ENCODE peak calls at places on chromosomes 2 and 18, in four cellular contexts. One of them, this sample, is unnamed.

GRCh38 chr2:118310016-118310877 is 222.0 kb downstream of the INSIG2 start:
- DNase-seq in H1: no peak
- DNase-seq in HepG2: no peak
- DNase-seq in GM12878: no peak
- DNase-seq in this sample: no peak

GRCh38 chr2:194826241-194826640 is 830.8 kb upstream of the SLC39A10 start:
- DNase-seq in H1: no peak
- DNase-seq in HepG2: no peak
- DNase-seq in GM12878: no peak
- DNase-seq in this sample: no peak

GRCh38 chr18:59049726-59050660 is 89.7 kb upstream of the SEC11C start:
- DNase-seq in H1: no peak
- DNase-seq in HepG2: no peak
- DNase-seq in GM12878: no peak
- DNase-seq in this sample: no peak

GRCh38 chr2:195925120-195925519 is 143.5 kb downstream of the DNAH7 start:
- DNase-seq in H1: no peak
- DNase-seq in HepG2: no peak
- DNase-seq in GM12878: no peak
- DNase-seq in this sample: no peak

GRCh38 chr2:240727439-240727838 is 35.8 kb downstream of the AQP12A start:
- DNase-seq in H1: no peak
- DNase-seq in HepG2: no peak
- DNase-seq in GM12878: no peak
- DNase-seq in this sample: no peak

GRCh38 chr2:54955674-54956391 is 94.4 kb downstream of the RTN4 start:
- DNase-seq in H1: no peak
- DNase-seq in HepG2: peak
- DNase-seq in GM12878: no peak
- DNase-seq in this sample: no peak

GRCh38 chr2:69464575-69464974 is 27.3 kb upstream of the NFU1 start:
- DNase-seq in H1: no peak
- DNase-seq in HepG2: no peak
- DNase-seq in GM12878: no peak
- DNase-seq in this sample: no peak

GRCh38 chr2:66577331-66578041 is 142.6 kb downstream of the MEIS1 start:
- DNase-seq in H1: no peak
- DNase-seq in HepG2: no peak
- DNase-seq in GM12878: no peak
- DNase-seq in this sample: no peak

GRCh38 chr2:217393585-217394032 is 533.7 kb upstream of the TNP1 start:
- DNase-seq in H1: no peak
- DNase-seq in HepG2: no peak
- DNase-seq in GM12878: no peak
- DNase-seq in this sample: no peak

GRCh38 chr2:84963692-84964405 is 7.1 kb upstream of the KCMF1 start:
- DNase-seq in H1: no peak
- DNase-seq in HepG2: peak
- DNase-seq in GM12878: no peak
- DNase-seq in this sample: no peak

GRCh38 chr2:108367776-108368175 is 10.0 kb upstream of the SULT1C4 start:
- DNase-seq in H1: no peak
- DNase-seq in HepG2: no peak
- DNase-seq in GM12878: no peak
- DNase-seq in this sample: no peak

GRCh38 chr2:11354363-11355154 is 10.1 kb upstream of the ROCK2 start:
- DNase-seq in H1: no peak
- DNase-seq in HepG2: peak
- DNase-seq in GM12878: no peak
- DNase-seq in this sample: no peak

GRCh38 chr2:15059870-15060617 is 427.5 kb downstream of the LRATD1 start:
- DNase-seq in H1: no peak
- DNase-seq in HepG2: no peak
- DNase-seq in GM12878: no peak
- DNase-seq in this sample: no peak

GRCh38 chr2:152089238-152089637 is 9.6 kb downstream of the CACNB4 start:
- DNase-seq in H1: no peak
- DNase-seq in HepG2: no peak
- DNase-seq in GM12878: no peak
- DNase-seq in this sample: no peak

GRCh38 chr18:8781671-8782070 is 76.3 kb downstream of the MTCL1 start:
- DNase-seq in H1: no peak
- DNase-seq in HepG2: peak
- DNase-seq in GM12878: no peak
- DNase-seq in this sample: no peak

GRCh38 chr2:112156152-112156986 is 18.2 kb downstream of the FBLN7 start:
- DNase-seq in H1: no peak
- DNase-seq in HepG2: peak
- DNase-seq in GM12878: no peak
- DNase-seq in this sample: peak

GRCh38 chr2:170229744-170230143 is 51.8 kb downstream of the MYO3B start:
- DNase-seq in H1: no peak
- DNase-seq in HepG2: no peak
- DNase-seq in GM12878: no peak
- DNase-seq in this sample: no peak
- TF ChIP-seq SUZ12 in H1: no peak
- TF ChIP-seq SUZ12 in HepG2: no peak
- TF ChIP-seq SUZ12 in GM12878: no peak
- TF ChIP-seq SUZ12 in this sample: no peak

GRCh38 chr2:26241928-26242436 is 2.5 kb downstream of the HADHA start:
- DNase-seq in H1: no peak
- DNase-seq in HepG2: no peak
- DNase-seq in GM12878: no peak
- DNase-seq in this sample: no peak
- H3K4me3 ChIP-seq in H1: no peak
- H3K4me3 ChIP-seq in HepG2: no peak
- H3K4me3 ChIP-seq in GM12878: peak
- H3K4me3 ChIP-seq in this sample: no peak

DNA sequence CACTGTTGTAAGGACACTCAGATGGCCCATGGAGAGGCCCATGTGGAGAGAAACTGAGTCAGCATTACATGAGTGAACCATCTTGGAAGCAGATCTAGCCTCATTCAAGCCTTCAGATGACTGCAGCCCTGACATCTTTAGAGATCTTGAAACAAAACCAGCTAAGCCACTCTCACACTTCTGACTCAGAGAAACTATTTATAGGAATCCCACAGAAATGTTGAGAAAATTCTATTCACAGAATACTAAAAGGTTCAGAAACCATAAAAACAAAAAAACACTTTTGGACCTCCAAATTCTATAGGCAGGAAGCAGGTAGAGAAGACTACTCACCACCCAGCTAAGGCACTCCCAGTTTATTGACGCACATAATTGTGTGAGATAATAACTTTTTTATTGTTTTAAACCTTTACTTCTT is 8.7 kb downstream of the TMEM169 start:
- DNase-seq in H1: no peak
- DNase-seq in HepG2: no peak
- DNase-seq in GM12878: no peak
- DNase-seq in this sample: no peak
- TF ChIP-seq SUZ12 in H1: no peak
- TF ChIP-seq SUZ12 in HepG2: no peak
- TF ChIP-seq SUZ12 in GM12878: no peak
- TF ChIP-seq SUZ12 in this sample: no peak

GRCh38 chr2:238864207-238865014 is 16.5 kb downstream of the TWIST2 start:
- DNase-seq in H1: peak
- DNase-seq in HepG2: peak
- DNase-seq in GM12878: no peak
- DNase-seq in this sample: peak
- H3K4me3 ChIP-seq in H1: no peak
- H3K4me3 ChIP-seq in HepG2: peak
- H3K4me3 ChIP-seq in GM12878: no peak
- H3K4me3 ChIP-seq in this sample: no peak

GRCh38 chr2:214311031-214311533 is 99.8 kb upstream of the VWC2L start:
- DNase-seq in H1: peak
- DNase-seq in HepG2: peak
- DNase-seq in GM12878: peak
- DNase-seq in this sample: peak
- TF ChIP-seq SUZ12 in H1: no peak
- TF ChIP-seq SUZ12 in HepG2: no peak
- TF ChIP-seq SUZ12 in GM12878: no peak
- TF ChIP-seq SUZ12 in this sample: no peak

DNA sequence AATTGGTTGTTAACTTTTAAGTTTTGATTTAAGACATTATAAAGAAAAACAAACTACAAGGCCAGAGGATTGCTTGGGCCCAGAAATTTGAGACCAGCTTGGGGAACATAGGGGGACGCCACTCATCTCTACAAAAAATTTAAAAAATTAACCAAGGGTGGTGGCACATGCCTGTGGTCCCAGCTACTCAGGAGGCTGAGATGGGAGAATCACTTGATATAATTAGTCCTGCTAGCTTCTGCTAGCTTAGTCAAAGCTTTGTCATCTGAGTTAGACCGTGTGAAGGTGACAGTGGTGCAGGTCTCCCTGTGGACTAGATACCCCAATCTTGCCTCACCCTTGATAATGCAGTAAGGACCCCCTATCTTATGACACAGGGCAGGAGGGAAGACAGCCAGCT is 6.0 kb upstream of the ZNF396 start:
- DNase-seq in H1: no peak
- DNase-seq in HepG2: no peak
- DNase-seq in GM12878: no peak
- DNase-seq in this sample: no peak
- H3K4me3 ChIP-seq in H1: no peak
- H3K4me3 ChIP-seq in HepG2: no peak
- H3K4me3 ChIP-seq in GM12878: no peak
- H3K4me3 ChIP-seq in this sample: no peak

GRCh38 chr2:49369650-49370049 is 215.3 kb upstream of the FSHR start:
- DNase-seq in H1: no peak
- DNase-seq in HepG2: no peak
- DNase-seq in GM12878: no peak
- DNase-seq in this sample: no peak
- TF ChIP-seq SUZ12 in H1: no peak
- TF ChIP-seq SUZ12 in HepG2: no peak
- TF ChIP-seq SUZ12 in GM12878: no peak
- TF ChIP-seq SUZ12 in this sample: no peak

GRCh38 chr18:13221821-13222220 is 3.3 kb downstream of the LDLRAD4 start:
- DNase-seq in H1: no peak
- DNase-seq in HepG2: no peak
- DNase-seq in GM12878: no peak
- DNase-seq in this sample: no peak
- H3K4me3 ChIP-seq in H1: no peak
- H3K4me3 ChIP-seq in HepG2: no peak
- H3K4me3 ChIP-seq in GM12878: no peak
- H3K4me3 ChIP-seq in this sample: no peak

GRCh38 chr2:147390475-147390874 is 454.4 kb upstream of the ACVR2A start:
- DNase-seq in H1: no peak
- DNase-seq in HepG2: no peak
- DNase-seq in GM12878: no peak
- DNase-seq in this sample: no peak
- TF ChIP-seq SUZ12 in H1: no peak
- TF ChIP-seq SUZ12 in HepG2: no peak
- TF ChIP-seq SUZ12 in GM12878: no peak
- TF ChIP-seq SUZ12 in this sample: no peak

DNA sequence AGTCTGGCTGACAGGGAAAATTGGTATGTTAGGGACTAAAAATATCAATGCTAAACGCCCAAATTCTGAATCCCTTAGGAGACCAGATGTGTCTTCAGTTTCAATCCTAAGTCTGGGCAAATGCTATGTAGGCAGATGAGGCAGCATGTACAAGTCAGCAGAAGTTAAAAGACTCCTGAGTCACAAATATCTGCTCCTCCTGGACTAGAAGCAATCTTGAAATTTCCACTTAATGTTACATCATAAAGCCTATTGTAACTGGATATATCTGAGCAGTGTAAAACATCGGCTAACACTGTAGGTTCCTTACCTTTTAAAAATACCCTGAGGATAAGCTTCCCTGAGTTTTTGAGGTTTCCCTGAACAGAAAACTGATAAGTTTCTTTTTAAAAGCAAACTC is 1087.6 kb upstream of the PIK3C3 start:
- DNase-seq in H1: no peak
- DNase-seq in HepG2: no peak
- DNase-seq in GM12878: no peak
- DNase-seq in this sample: no peak
- H3K4me3 ChIP-seq in H1: no peak
- H3K4me3 ChIP-seq in HepG2: no peak
- H3K4me3 ChIP-seq in GM12878: no peak
- H3K4me3 ChIP-seq in this sample: no peak

This sample was measured in NT2/D1.